ENCODE peak calls at places on chromosome 19, in four cellular contexts. U, X, K and P are unnamed samples.

GRCh38 chr19:44254496-44254895 is 5.2 kb upstream of the ZNF233 start:
- DNase-seq in U (no peak), X (no peak), K (no peak), P (no peak)

GRCh38 chr19:58279042-58279924 is 528 bp downstream of the ZNF8 start:
- DNase-seq in U (peak; percentile 34), X (peak; percentile 42), K (peak; percentile 83), P (peak; percentile 67)

GRCh38 chr19:55176116-55176515 is 4.0 kb downstream of the SYT5 start:
- DNase-seq in U (no peak), X (no peak), K (no peak), P (no peak)

GRCh38 chr19:42424712-42425131 is 2.5 kb downstream of the LIPE start:
- DNase-seq in U (no peak), X (no peak), K (no peak), P (no peak)

GRCh38 chr19:42113641-42114348 is 18.5 kb downstream of the POU2F2 start:
- DNase-seq in U (no peak), X (peak; percentile 97), K (no peak), P (no peak)

GRCh38 chr19:30167206-30167903 is 204.8 kb upstream of the ZNF536 start:
- DNase-seq in U (no peak), X (no peak), K (no peak), P (no peak)

GRCh38 chr19:46451352-46451751 is 20.0 kb downstream of the PNMA8A start:
- DNase-seq in U (no peak), X (no peak), K (no peak), P (no peak)

GRCh38 chr19:33902802-33903488 is 106.3 kb downstream of the KCTD15 start:
- DNase-seq in U (no peak), X (no peak), K (no peak), P (no peak)

GRCh38 chr19:28705008-28705407 is 507.9 kb downstream of the UQCRFS1 start:
- DNase-seq in U (no peak), X (peak; percentile 85), K (no peak), P (no peak)

GRCh38 chr19:5539431-5539833 is 28.3 kb downstream of the TINCR start:
- DNase-seq in U (no peak), X (no peak), K (peak; percentile 47), P (no peak)

GRCh38 chr19:33022472-33023116 is 42.1 kb downstream of the RHPN2 start:
- DNase-seq in U (no peak), X (no peak), K (no peak), P (no peak)

GRCh38 chr19:51470966-51471365 is 7.4 kb upstream of the CEACAM18 start:
- DNase-seq in U (no peak), X (no peak), K (no peak), P (no peak)

GRCh38 chr19:46718157-46718933 is 1.4 kb upstream of the PRKD2 start:
- DNase-seq in U (peak; percentile 68), X (no peak), K (no peak), P (peak; percentile 28)

GRCh38 chr19:604355-604754 is 14.7 kb downstream of the HCN2 start:
- DNase-seq in U (peak; percentile 66), X (no peak), K (no peak), P (no peak)

GRCh38 chr19:10773969-10774368 is 56.1 kb downstream of the DNM2 start:
- DNase-seq in U (no peak), X (no peak), K (no peak), P (no peak)

GRCh38 chr19:18699403-18700054 is 16.0 kb downstream of the CRTC1 start:
- DNase-seq in U (no peak), X (no peak), K (no peak), P (no peak)

GRCh38 chr19:38877781-38878574 is at the start of gene RINL:
- DNase-seq in U (peak; percentile 84), X (no peak), K (peak; percentile 26), P (peak; percentile 25)

GRCh38 chr19:11038511-11038910 is 50.8 kb upstream of the LDLR start:
- DNase-seq in U (no peak), X (no peak), K (no peak), P (no peak)

GRCh38 chr19:29098863-29099481 is 114.0 kb downstream of the UQCRFS1 start:
- DNase-seq in U (no peak), X (peak; percentile 95), K (peak; percentile 42), P (peak; percentile 73)

GRCh38 chr19:4367781-4368127 is 24.4 kb downstream of the MPND start:
- DNase-seq in U (no peak), X (no peak), K (no peak), P (no peak)

GRCh38 chr19:20103091-20103501 is 25.3 kb downstream of the ZNF90 start:
- DNase-seq in U (no peak), X (no peak), K (no peak), P (no peak)

GRCh38 chr19:49340865-49341718 is 5.9 kb downstream of the CD37 start:
- DNase-seq in U (no peak), X (no peak), K (no peak), P (no peak)

GRCh38 chr19:36081385-36081784 is 26.7 kb downstream of the WDR62 start:
- DNase-seq in U (no peak), X (peak; percentile 9), K (no peak), P (no peak)

GRCh38 chr19:50558039-50558438 is 10.2 kb downstream of the LRRC4B start:
- DNase-seq in U (no peak), X (no peak), K (no peak), P (no peak)